ENCODE peak calls at places on chromosome 17, in four cellular contexts. One of them, this sample, is unnamed.

GRCh38 chr17:61248399-61248798 is 151.2 kb upstream of the TBX2 start:
- DNase-seq in K562: no peak
- DNase-seq in GM12878: no peak
- DNase-seq in HEK293T: no peak
- DNase-seq in this sample: peak

GRCh38 chr17:46150216-46150963 is 42.8 kb downstream of the KANSL1 start:
- DNase-seq in HEK293T: no peak
- DNase-seq in K562: no peak
- DNase-seq in GM12878: no peak
- DNase-seq in this sample: no peak

GRCh38 chr17:1168537-1169234 is 11.1 kb downstream of the ABR start:
- DNase-seq in GM12878: no peak
- DNase-seq in K562: no peak
- DNase-seq in HEK293T: no peak
- DNase-seq in this sample: no peak

GRCh38 chr17:79000396-79001189 is 9.0 kb downstream of the CANT1 start:
- DNase-seq in HEK293T: no peak
- DNase-seq in K562: no peak
- DNase-seq in GM12878: no peak
- DNase-seq in this sample: no peak

GRCh38 chr17:38674013-38674748 is 576 bp downstream of the EPOP start:
- DNase-seq in HEK293T: no peak
- DNase-seq in GM12878: no peak
- DNase-seq in K562: no peak
- DNase-seq in this sample: no peak

GRCh38 chr17:32007463-32008298 is 498 bp downstream of the LRRC37B start:
- DNase-seq in HEK293T: peak
- DNase-seq in GM12878: no peak
- DNase-seq in K562: peak
- DNase-seq in this sample: no peak

GRCh38 chr17:75260679-75261335 is 599 bp downstream of the GGA3 start:
- DNase-seq in GM12878: no peak
- DNase-seq in K562: no peak
- DNase-seq in HEK293T: peak
- DNase-seq in this sample: no peak

GRCh38 chr17:78132086-78132676 is 1.6 kb downstream of the TMC8 start:
- DNase-seq in GM12878: no peak
- DNase-seq in HEK293T: no peak
- DNase-seq in K562: no peak
- DNase-seq in this sample: no peak

GRCh38 chr17:7435676-7436555 is 681 bp downstream of the TMEM102 start:
- DNase-seq in HEK293T: peak
- DNase-seq in GM12878: no peak
- DNase-seq in K562: peak
- DNase-seq in this sample: no peak

DNA sequence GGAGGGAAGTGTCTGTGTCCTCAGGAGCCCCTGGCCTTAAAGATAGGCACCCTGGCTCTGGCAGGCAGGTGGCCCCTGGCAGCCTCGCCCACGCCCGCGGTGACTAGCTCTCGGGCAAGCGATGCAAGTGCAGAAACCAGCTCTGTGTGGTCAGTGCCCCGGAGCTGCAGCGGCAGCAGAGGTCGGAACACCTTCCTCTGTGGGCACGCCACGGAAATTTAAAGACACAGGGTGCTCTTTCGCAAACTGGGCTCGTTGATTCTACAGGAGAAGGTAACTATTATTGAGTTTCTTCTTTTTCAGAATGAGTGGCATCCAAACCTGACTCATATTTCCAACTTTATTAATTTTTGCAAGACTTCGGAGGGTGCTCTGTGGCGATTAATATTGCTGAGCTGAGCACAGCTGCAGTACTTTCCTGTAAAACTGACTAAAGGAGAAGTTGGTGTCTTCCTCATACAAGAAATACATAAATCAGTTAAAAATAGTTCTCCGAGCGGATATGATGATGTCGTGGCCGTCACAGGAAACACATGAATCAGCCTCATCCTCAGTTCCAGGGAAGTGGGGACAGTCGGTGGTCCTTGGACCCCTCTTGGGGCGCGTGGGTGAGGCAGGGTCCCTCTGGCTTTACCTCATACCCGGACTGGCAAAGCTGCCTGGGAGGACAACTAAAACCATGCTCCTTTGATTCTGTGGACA is 120.2 kb downstream of the METRNL start:
- DNase-seq in HEK293T: no peak
- DNase-seq in K562: no peak
- DNase-seq in GM12878: no peak
- DNase-seq in this sample: no peak
- TF ChIP-seq TARDBP in HEK293T: no peak
- TF ChIP-seq TARDBP in K562: no peak
- TF ChIP-seq TARDBP in GM12878: no peak
- TF ChIP-seq TARDBP in this sample: no peak

GRCh38 chr17:39739020-39739884 is 1.5 kb downstream of the GRB7 start:
- DNase-seq in GM12878: no peak
- DNase-seq in HEK293T: no peak
- DNase-seq in K562: peak
- DNase-seq in this sample: peak

GRCh38 chr17:39737761-39738567 is at the start of gene GRB7:
- DNase-seq in K562: peak
- DNase-seq in HEK293T: no peak
- DNase-seq in GM12878: no peak
- DNase-seq in this sample: peak

GRCh38 chr17:39740357-39741111 is 2.8 kb downstream of the GRB7 start:
- DNase-seq in K562: peak
- DNase-seq in GM12878: no peak
- DNase-seq in HEK293T: no peak
- DNase-seq in this sample: peak

GRCh38 chr17:39738568-39738901 is 797 bp downstream of the GRB7 start:
- DNase-seq in HEK293T: no peak
- DNase-seq in K562: peak
- DNase-seq in GM12878: no peak
- DNase-seq in this sample: peak

GRCh38 chr17:39739885-39740356 is 2.2 kb downstream of the GRB7 start:
- DNase-seq in K562: no peak
- DNase-seq in GM12878: no peak
- DNase-seq in HEK293T: no peak
- DNase-seq in this sample: peak
- TF ChIP-seq TARDBP in K562: no peak
- TF ChIP-seq TARDBP in GM12878: no peak
- TF ChIP-seq TARDBP in HEK293T: no peak
- TF ChIP-seq TARDBP in this sample: no peak

GRCh38 chr17:83200746-83201145 is 121.3 kb downstream of the METRNL start:
- DNase-seq in HEK293T: no peak
- DNase-seq in K562: no peak
- DNase-seq in GM12878: no peak
- DNase-seq in this sample: no peak
- TF ChIP-seq TARDBP in HEK293T: no peak
- TF ChIP-seq TARDBP in K562: no peak
- TF ChIP-seq TARDBP in GM12878: no peak
- TF ChIP-seq TARDBP in this sample: no peak

GRCh38 chr17:82242977-82243647 is 14.3 kb downstream of the SLC16A3 start:
- DNase-seq in HEK293T: no peak
- DNase-seq in GM12878: no peak
- DNase-seq in K562: no peak
- DNase-seq in this sample: peak
- TF ChIP-seq TARDBP in HEK293T: no peak
- TF ChIP-seq TARDBP in GM12878: no peak
- TF ChIP-seq TARDBP in K562: no peak
- TF ChIP-seq TARDBP in this sample: peak